ENCODE peak calls at places on chromosomes 6 and 20, in nine cellular contexts. One of them, this sample, is unnamed.
A peak's percentile ranks its signal among the peaks of the same experiment; 100 is the strongest.

GRCh38 chr20:37471741-37472235 is 49.3 kb upstream of the NNAT start:
- DNase-seq in WERI-Rb-1: no peak
- DNase-seq in cardiac septum: peak; percentile 46
- DNase-seq in HT1080: no peak
- DNase-seq in NCI-H1436 treated with DMSO at 0.1 percent for 48 hours: no peak
- DNase-seq in stimulated activated CD4-positive, alpha-beta T cell treated with anti-CD3 and anti-CD28 coated beads, Interleukin-12 subunit alpha, Interleukin-12 subunit beta, amount 100 ng/mL, for 24 hours: no peak
- DNase-seq in ELF-1: peak; percentile 40
- DNase-seq in brain microvascular endothelial cell: no peak
- DNase-seq in RPMI7951: no peak
- DNase-seq in this sample: peak; percentile 18

GRCh38 chr6:170113141-170113540 is 177.7 kb downstream of the DLL1 start:
- DNase-seq in WERI-Rb-1: no peak
- DNase-seq in cardiac septum: peak; percentile 20
- DNase-seq in HT1080: no peak
- DNase-seq in NCI-H1436 treated with DMSO at 0.1 percent for 48 hours: no peak
- DNase-seq in stimulated activated CD4-positive, alpha-beta T cell treated with anti-CD3 and anti-CD28 coated beads, Interleukin-12 subunit alpha, Interleukin-12 subunit beta, amount 100 ng/mL, for 24 hours: no peak
- DNase-seq in ELF-1: no peak
- DNase-seq in brain microvascular endothelial cell: no peak
- DNase-seq in RPMI7951: no peak
- DNase-seq in this sample: no peak

GRCh38 chr6:101626264-101626663 is 232.8 kb downstream of the GRIK2 start:
- DNase-seq in WERI-Rb-1: no peak
- DNase-seq in cardiac septum: no peak
- DNase-seq in HT1080: no peak
- DNase-seq in NCI-H1436 treated with DMSO at 0.1 percent for 48 hours: no peak
- DNase-seq in stimulated activated CD4-positive, alpha-beta T cell treated with anti-CD3 and anti-CD28 coated beads, Interleukin-12 subunit alpha, Interleukin-12 subunit beta, amount 100 ng/mL, for 24 hours: no peak
- DNase-seq in ELF-1: no peak
- DNase-seq in brain microvascular endothelial cell: no peak
- DNase-seq in RPMI7951: no peak
- DNase-seq in this sample: peak; percentile 40

GRCh38 chr20:58461899-58462298 is 53.3 kb downstream of the APCDD1L start:
- DNase-seq in WERI-Rb-1: no peak
- DNase-seq in cardiac septum: no peak
- DNase-seq in HT1080: peak; percentile 53
- DNase-seq in NCI-H1436 treated with DMSO at 0.1 percent for 48 hours: no peak
- DNase-seq in stimulated activated CD4-positive, alpha-beta T cell treated with anti-CD3 and anti-CD28 coated beads, Interleukin-12 subunit alpha, Interleukin-12 subunit beta, amount 100 ng/mL, for 24 hours: no peak
- DNase-seq in ELF-1: no peak
- DNase-seq in brain microvascular endothelial cell: peak; percentile 15
- DNase-seq in RPMI7951: no peak
- DNase-seq in this sample: no peak

GRCh38 chr6:43776799-43777776 is 7.1 kb downstream of the VEGFA start:
- DNase-seq in WERI-Rb-1: no peak
- DNase-seq in cardiac septum: no peak
- DNase-seq in HT1080: no peak
- DNase-seq in NCI-H1436 treated with DMSO at 0.1 percent for 48 hours: no peak
- DNase-seq in stimulated activated CD4-positive, alpha-beta T cell treated with anti-CD3 and anti-CD28 coated beads, Interleukin-12 subunit alpha, Interleukin-12 subunit beta, amount 100 ng/mL, for 24 hours: no peak
- DNase-seq in ELF-1: no peak
- DNase-seq in brain microvascular endothelial cell: no peak
- DNase-seq in RPMI7951: no peak
- DNase-seq in this sample: no peak

GRCh38 chr6:14804444-14805210 is 441.2 kb upstream of the JARID2 start:
- DNase-seq in WERI-Rb-1: no peak
- DNase-seq in cardiac septum: peak; percentile 84
- DNase-seq in HT1080: peak; percentile 38
- DNase-seq in NCI-H1436 treated with DMSO at 0.1 percent for 48 hours: no peak
- DNase-seq in stimulated activated CD4-positive, alpha-beta T cell treated with anti-CD3 and anti-CD28 coated beads, Interleukin-12 subunit alpha, Interleukin-12 subunit beta, amount 100 ng/mL, for 24 hours: no peak
- DNase-seq in ELF-1: no peak
- DNase-seq in brain microvascular endothelial cell: peak; percentile 89
- DNase-seq in RPMI7951: peak; percentile 94
- DNase-seq in this sample: peak; percentile 98

GRCh38 chr6:168050225-168050796 is 28.7 kb downstream of the FRMD1 start:
- DNase-seq in WERI-Rb-1: no peak
- DNase-seq in cardiac septum: no peak
- DNase-seq in HT1080: no peak
- DNase-seq in NCI-H1436 treated with DMSO at 0.1 percent for 48 hours: no peak
- DNase-seq in stimulated activated CD4-positive, alpha-beta T cell treated with anti-CD3 and anti-CD28 coated beads, Interleukin-12 subunit alpha, Interleukin-12 subunit beta, amount 100 ng/mL, for 24 hours: no peak
- DNase-seq in ELF-1: no peak
- DNase-seq in brain microvascular endothelial cell: no peak
- DNase-seq in RPMI7951: no peak
- DNase-seq in this sample: no peak

GRCh38 chr6:104064876-104065275 is 794.8 kb downstream of the HACE1 start:
- DNase-seq in WERI-Rb-1: no peak
- DNase-seq in cardiac septum: no peak
- DNase-seq in HT1080: peak; percentile 15
- DNase-seq in NCI-H1436 treated with DMSO at 0.1 percent for 48 hours: no peak
- DNase-seq in stimulated activated CD4-positive, alpha-beta T cell treated with anti-CD3 and anti-CD28 coated beads, Interleukin-12 subunit alpha, Interleukin-12 subunit beta, amount 100 ng/mL, for 24 hours: no peak
- DNase-seq in ELF-1: no peak
- DNase-seq in brain microvascular endothelial cell: no peak
- DNase-seq in RPMI7951: no peak
- DNase-seq in this sample: no peak

GRCh38 chr6:164528539-164528938 is 780.9 kb downstream of the C6orf118 start:
- DNase-seq in WERI-Rb-1: no peak
- DNase-seq in cardiac septum: no peak
- DNase-seq in HT1080: no peak
- DNase-seq in NCI-H1436 treated with DMSO at 0.1 percent for 48 hours: no peak
- DNase-seq in stimulated activated CD4-positive, alpha-beta T cell treated with anti-CD3 and anti-CD28 coated beads, Interleukin-12 subunit alpha, Interleukin-12 subunit beta, amount 100 ng/mL, for 24 hours: no peak
- DNase-seq in ELF-1: no peak
- DNase-seq in brain microvascular endothelial cell: no peak
- DNase-seq in RPMI7951: no peak
- DNase-seq in this sample: no peak

GRCh38 chr20:47453167-47453782 is 48.4 kb upstream of the NCOA3 start:
- DNase-seq in WERI-Rb-1: no peak
- DNase-seq in cardiac septum: no peak
- DNase-seq in HT1080: peak; percentile 96
- DNase-seq in NCI-H1436 treated with DMSO at 0.1 percent for 48 hours: no peak
- DNase-seq in stimulated activated CD4-positive, alpha-beta T cell treated with anti-CD3 and anti-CD28 coated beads, Interleukin-12 subunit alpha, Interleukin-12 subunit beta, amount 100 ng/mL, for 24 hours: peak; percentile 27
- DNase-seq in ELF-1: peak; percentile 91
- DNase-seq in brain microvascular endothelial cell: peak; percentile 90
- DNase-seq in RPMI7951: peak; percentile 100
- DNase-seq in this sample: peak; percentile 81

GRCh38 chr20:36093025-36093803 is 61.3 kb upstream of the EPB41L1 start:
- DNase-seq in WERI-Rb-1: peak; percentile 35
- DNase-seq in cardiac septum: no peak
- DNase-seq in HT1080: no peak
- DNase-seq in NCI-H1436 treated with DMSO at 0.1 percent for 48 hours: no peak
- DNase-seq in stimulated activated CD4-positive, alpha-beta T cell treated with anti-CD3 and anti-CD28 coated beads, Interleukin-12 subunit alpha, Interleukin-12 subunit beta, amount 100 ng/mL, for 24 hours: peak; percentile 17
- DNase-seq in ELF-1: no peak
- DNase-seq in brain microvascular endothelial cell: peak; percentile 41
- DNase-seq in RPMI7951: peak; percentile 53
- DNase-seq in this sample: no peak

GRCh38 chr6:108838101-108838717 is 10.0 kb upstream of the ARMC2 start:
- DNase-seq in WERI-Rb-1: peak; percentile 65
- DNase-seq in cardiac septum: no peak
- DNase-seq in HT1080: no peak
- DNase-seq in NCI-H1436 treated with DMSO at 0.1 percent for 48 hours: no peak
- DNase-seq in stimulated activated CD4-positive, alpha-beta T cell treated with anti-CD3 and anti-CD28 coated beads, Interleukin-12 subunit alpha, Interleukin-12 subunit beta, amount 100 ng/mL, for 24 hours: no peak
- DNase-seq in ELF-1: peak; percentile 87
- DNase-seq in brain microvascular endothelial cell: no peak
- DNase-seq in RPMI7951: no peak
- DNase-seq in this sample: peak; percentile 21

GRCh38 chr20:60137657-60138245 is 179.5 kb downstream of the CDH26 start:
- DNase-seq in WERI-Rb-1: peak; percentile 48
- DNase-seq in cardiac septum: no peak
- DNase-seq in HT1080: peak; percentile 39
- DNase-seq in NCI-H1436 treated with DMSO at 0.1 percent for 48 hours: peak; percentile 48
- DNase-seq in stimulated activated CD4-positive, alpha-beta T cell treated with anti-CD3 and anti-CD28 coated beads, Interleukin-12 subunit alpha, Interleukin-12 subunit beta, amount 100 ng/mL, for 24 hours: peak; percentile 29
- DNase-seq in ELF-1: peak; percentile 48
- DNase-seq in brain microvascular endothelial cell: peak; percentile 53
- DNase-seq in RPMI7951: peak; percentile 59
- DNase-seq in this sample: peak; percentile 76

GRCh38 chr6:26055670-26056582 is 31.3 kb upstream of the HFE start:
- DNase-seq in WERI-Rb-1: peak; percentile 96
- DNase-seq in cardiac septum: peak; percentile 96
- DNase-seq in HT1080: peak; percentile 95
- DNase-seq in NCI-H1436 treated with DMSO at 0.1 percent for 48 hours: no peak
- DNase-seq in stimulated activated CD4-positive, alpha-beta T cell treated with anti-CD3 and anti-CD28 coated beads, Interleukin-12 subunit alpha, Interleukin-12 subunit beta, amount 100 ng/mL, for 24 hours: peak; percentile 78
- DNase-seq in ELF-1: peak; percentile 94
- DNase-seq in brain microvascular endothelial cell: peak; percentile 82
- DNase-seq in RPMI7951: peak; percentile 95
- DNase-seq in this sample: peak; percentile 97

GRCh38 chr20:51354191-51354768 is 188.2 kb downstream of the NFATC2 start:
- DNase-seq in WERI-Rb-1: no peak
- DNase-seq in cardiac septum: no peak
- DNase-seq in HT1080: peak; percentile 59
- DNase-seq in NCI-H1436 treated with DMSO at 0.1 percent for 48 hours: no peak
- DNase-seq in stimulated activated CD4-positive, alpha-beta T cell treated with anti-CD3 and anti-CD28 coated beads, Interleukin-12 subunit alpha, Interleukin-12 subunit beta, amount 100 ng/mL, for 24 hours: no peak
- DNase-seq in ELF-1: no peak
- DNase-seq in brain microvascular endothelial cell: peak; percentile 88
- DNase-seq in RPMI7951: peak; percentile 60
- DNase-seq in this sample: no peak

GRCh38 chr6:88177961-88178464 is 11.9 kb upstream of the CNR1 start:
- DNase-seq in WERI-Rb-1: no peak
- DNase-seq in cardiac septum: no peak
- DNase-seq in HT1080: no peak
- DNase-seq in NCI-H1436 treated with DMSO at 0.1 percent for 48 hours: no peak
- DNase-seq in stimulated activated CD4-positive, alpha-beta T cell treated with anti-CD3 and anti-CD28 coated beads, Interleukin-12 subunit alpha, Interleukin-12 subunit beta, amount 100 ng/mL, for 24 hours: no peak
- DNase-seq in ELF-1: no peak
- DNase-seq in brain microvascular endothelial cell: peak; percentile 65
- DNase-seq in RPMI7951: peak; percentile 62
- DNase-seq in this sample: no peak

GRCh38 chr6:138073264-138073663 is 34.0 kb downstream of the PERP start:
- DNase-seq in WERI-Rb-1: no peak
- DNase-seq in cardiac septum: no peak
- DNase-seq in HT1080: no peak
- DNase-seq in NCI-H1436 treated with DMSO at 0.1 percent for 48 hours: no peak
- DNase-seq in stimulated activated CD4-positive, alpha-beta T cell treated with anti-CD3 and anti-CD28 coated beads, Interleukin-12 subunit alpha, Interleukin-12 subunit beta, amount 100 ng/mL, for 24 hours: no peak
- DNase-seq in ELF-1: no peak
- DNase-seq in brain microvascular endothelial cell: no peak
- DNase-seq in RPMI7951: no peak
- DNase-seq in this sample: no peak

GRCh38 chr6:70241031-70241430 is 61.9 kb downstream of the COL9A1 start:
- DNase-seq in WERI-Rb-1: no peak
- DNase-seq in cardiac septum: no peak
- DNase-seq in HT1080: no peak
- DNase-seq in NCI-H1436 treated with DMSO at 0.1 percent for 48 hours: no peak
- DNase-seq in stimulated activated CD4-positive, alpha-beta T cell treated with anti-CD3 and anti-CD28 coated beads, Interleukin-12 subunit alpha, Interleukin-12 subunit beta, amount 100 ng/mL, for 24 hours: no peak
- DNase-seq in ELF-1: no peak
- DNase-seq in brain microvascular endothelial cell: no peak
- DNase-seq in RPMI7951: no peak
- DNase-seq in this sample: no peak

GRCh38 chr20:35511814-35512420 is 17.5 kb downstream of the C20orf173 start:
- DNase-seq in WERI-Rb-1: peak; percentile 37
- DNase-seq in cardiac septum: no peak
- DNase-seq in HT1080: peak; percentile 37
- DNase-seq in NCI-H1436 treated with DMSO at 0.1 percent for 48 hours: no peak
- DNase-seq in stimulated activated CD4-positive, alpha-beta T cell treated with anti-CD3 and anti-CD28 coated beads, Interleukin-12 subunit alpha, Interleukin-12 subunit beta, amount 100 ng/mL, for 24 hours: no peak
- DNase-seq in ELF-1: peak; percentile 14
- DNase-seq in brain microvascular endothelial cell: peak; percentile 33
- DNase-seq in RPMI7951: peak; percentile 55
- DNase-seq in this sample: peak; percentile 74

GRCh38 chr20:45467861-45468260 is 1.7 kb upstream of the WFDC2 start:
- DNase-seq in WERI-Rb-1: no peak
- DNase-seq in cardiac septum: no peak
- DNase-seq in HT1080: no peak
- DNase-seq in NCI-H1436 treated with DMSO at 0.1 percent for 48 hours: no peak
- DNase-seq in stimulated activated CD4-positive, alpha-beta T cell treated with anti-CD3 and anti-CD28 coated beads, Interleukin-12 subunit alpha, Interleukin-12 subunit beta, amount 100 ng/mL, for 24 hours: no peak
- DNase-seq in ELF-1: no peak
- DNase-seq in brain microvascular endothelial cell: no peak
- DNase-seq in RPMI7951: no peak
- DNase-seq in this sample: no peak

GRCh38 chr20:12928358-12928754 is 80.4 kb upstream of the SPTLC3 start:
- DNase-seq in WERI-Rb-1: no peak
- DNase-seq in cardiac septum: no peak
- DNase-seq in HT1080: no peak
- DNase-seq in NCI-H1436 treated with DMSO at 0.1 percent for 48 hours: no peak
- DNase-seq in stimulated activated CD4-positive, alpha-beta T cell treated with anti-CD3 and anti-CD28 coated beads, Interleukin-12 subunit alpha, Interleukin-12 subunit beta, amount 100 ng/mL, for 24 hours: no peak
- DNase-seq in ELF-1: no peak
- DNase-seq in brain microvascular endothelial cell: no peak
- DNase-seq in RPMI7951: peak; percentile 28
- DNase-seq in this sample: no peak

GRCh38 chr20:4959582-4959981 is 41.7 kb downstream of the SLC23A2 start:
- DNase-seq in WERI-Rb-1: no peak
- DNase-seq in cardiac septum: no peak
- DNase-seq in HT1080: peak; percentile 28
- DNase-seq in NCI-H1436 treated with DMSO at 0.1 percent for 48 hours: no peak
- DNase-seq in stimulated activated CD4-positive, alpha-beta T cell treated with anti-CD3 and anti-CD28 coated beads, Interleukin-12 subunit alpha, Interleukin-12 subunit beta, amount 100 ng/mL, for 24 hours: no peak
- DNase-seq in ELF-1: no peak
- DNase-seq in brain microvascular endothelial cell: peak; percentile 40
- DNase-seq in RPMI7951: peak; percentile 87
- DNase-seq in this sample: no peak

GRCh38 chr6:31272431-31272830 is 539 bp upstream of the HLA-C start:
- DNase-seq in WERI-Rb-1: no peak
- DNase-seq in cardiac septum: no peak
- DNase-seq in HT1080: no peak
- DNase-seq in NCI-H1436 treated with DMSO at 0.1 percent for 48 hours: no peak
- DNase-seq in stimulated activated CD4-positive, alpha-beta T cell treated with anti-CD3 and anti-CD28 coated beads, Interleukin-12 subunit alpha, Interleukin-12 subunit beta, amount 100 ng/mL, for 24 hours: no peak
- DNase-seq in ELF-1: no peak
- DNase-seq in brain microvascular endothelial cell: no peak
- DNase-seq in RPMI7951: peak; percentile 9
- DNase-seq in this sample: no peak

GRCh38 chr20:32482251-32483220 is 102.6 kb downstream of the NOL4L start:
- DNase-seq in WERI-Rb-1: peak; percentile 61
- DNase-seq in cardiac septum: peak; percentile 87
- DNase-seq in HT1080: peak; percentile 34
- DNase-seq in NCI-H1436 treated with DMSO at 0.1 percent for 48 hours: no peak
- DNase-seq in stimulated activated CD4-positive, alpha-beta T cell treated with anti-CD3 and anti-CD28 coated beads, Interleukin-12 subunit alpha, Interleukin-12 subunit beta, amount 100 ng/mL, for 24 hours: peak; percentile 18
- DNase-seq in ELF-1: peak; percentile 77
- DNase-seq in brain microvascular endothelial cell: no peak
- DNase-seq in RPMI7951: peak; percentile 31
- DNase-seq in this sample: no peak

GRCh38 chr6:52881662-52881995 is 27.9 kb downstream of the GSTA3 start:
- DNase-seq in WERI-Rb-1: no peak
- DNase-seq in cardiac septum: no peak
- DNase-seq in HT1080: no peak
- DNase-seq in NCI-H1436 treated with DMSO at 0.1 percent for 48 hours: no peak
- DNase-seq in stimulated activated CD4-positive, alpha-beta T cell treated with anti-CD3 and anti-CD28 coated beads, Interleukin-12 subunit alpha, Interleukin-12 subunit beta, amount 100 ng/mL, for 24 hours: no peak
- DNase-seq in ELF-1: no peak
- DNase-seq in brain microvascular endothelial cell: no peak
- DNase-seq in RPMI7951: no peak
- DNase-seq in this sample: no peak

GRCh38 chr6:113375950-113376846 is 480.9 kb upstream of the MARCKS start:
- DNase-seq in WERI-Rb-1: no peak
- DNase-seq in cardiac septum: no peak
- DNase-seq in HT1080: peak; percentile 51
- DNase-seq in NCI-H1436 treated with DMSO at 0.1 percent for 48 hours: no peak
- DNase-seq in stimulated activated CD4-positive, alpha-beta T cell treated with anti-CD3 and anti-CD28 coated beads, Interleukin-12 subunit alpha, Interleukin-12 subunit beta, amount 100 ng/mL, for 24 hours: no peak
- DNase-seq in ELF-1: no peak
- DNase-seq in brain microvascular endothelial cell: peak; percentile 72
- DNase-seq in RPMI7951: peak; percentile 69
- DNase-seq in this sample: no peak

GRCh38 chr20:36483919-36484808 is 57.2 kb upstream of the MYL9 start:
- DNase-seq in WERI-Rb-1: no peak
- DNase-seq in cardiac septum: no peak
- DNase-seq in HT1080: peak; percentile 59
- DNase-seq in NCI-H1436 treated with DMSO at 0.1 percent for 48 hours: no peak
- DNase-seq in stimulated activated CD4-positive, alpha-beta T cell treated with anti-CD3 and anti-CD28 coated beads, Interleukin-12 subunit alpha, Interleukin-12 subunit beta, amount 100 ng/mL, for 24 hours: no peak
- DNase-seq in ELF-1: peak; percentile 78
- DNase-seq in brain microvascular endothelial cell: no peak
- DNase-seq in RPMI7951: peak; percentile 86
- DNase-seq in this sample: peak; percentile 35

GRCh38 chr6:41163419-41163717 is 452 bp upstream of the TREM2 start:
- DNase-seq in WERI-Rb-1: no peak
- DNase-seq in cardiac septum: no peak
- DNase-seq in HT1080: no peak
- DNase-seq in NCI-H1436 treated with DMSO at 0.1 percent for 48 hours: no peak
- DNase-seq in stimulated activated CD4-positive, alpha-beta T cell treated with anti-CD3 and anti-CD28 coated beads, Interleukin-12 subunit alpha, Interleukin-12 subunit beta, amount 100 ng/mL, for 24 hours: no peak
- DNase-seq in ELF-1: no peak
- DNase-seq in brain microvascular endothelial cell: no peak
- DNase-seq in RPMI7951: no peak
- DNase-seq in this sample: no peak

GRCh38 chr20:38764563-38765355 is 16.5 kb downstream of the ACTR5 start:
- DNase-seq in WERI-Rb-1: no peak
- DNase-seq in cardiac septum: no peak
- DNase-seq in HT1080: peak; percentile 87
- DNase-seq in NCI-H1436 treated with DMSO at 0.1 percent for 48 hours: no peak
- DNase-seq in stimulated activated CD4-positive, alpha-beta T cell treated with anti-CD3 and anti-CD28 coated beads, Interleukin-12 subunit alpha, Interleukin-12 subunit beta, amount 100 ng/mL, for 24 hours: peak; percentile 41
- DNase-seq in ELF-1: no peak
- DNase-seq in brain microvascular endothelial cell: peak; percentile 85
- DNase-seq in RPMI7951: peak; percentile 90
- DNase-seq in this sample: peak; percentile 29

GRCh38 chr6:157381631-157382621 is 936 bp downstream of the ZDHHC14 start:
- DNase-seq in WERI-Rb-1: peak; percentile 56
- DNase-seq in cardiac septum: peak; percentile 83
- DNase-seq in HT1080: peak; percentile 50
- DNase-seq in NCI-H1436 treated with DMSO at 0.1 percent for 48 hours: no peak
- DNase-seq in stimulated activated CD4-positive, alpha-beta T cell treated with anti-CD3 and anti-CD28 coated beads, Interleukin-12 subunit alpha, Interleukin-12 subunit beta, amount 100 ng/mL, for 24 hours: peak; percentile 47
- DNase-seq in ELF-1: no peak
- DNase-seq in brain microvascular endothelial cell: peak; percentile 40
- DNase-seq in RPMI7951: peak; percentile 47
- DNase-seq in this sample: peak; percentile 27

GRCh38 chr20:56348306-56348695 is 10.5 kb upstream of the FAM210B start:
- DNase-seq in WERI-Rb-1: no peak
- DNase-seq in cardiac septum: no peak
- DNase-seq in HT1080: no peak
- DNase-seq in NCI-H1436 treated with DMSO at 0.1 percent for 48 hours: no peak
- DNase-seq in stimulated activated CD4-positive, alpha-beta T cell treated with anti-CD3 and anti-CD28 coated beads, Interleukin-12 subunit alpha, Interleukin-12 subunit beta, amount 100 ng/mL, for 24 hours: no peak
- DNase-seq in ELF-1: no peak
- DNase-seq in brain microvascular endothelial cell: no peak
- DNase-seq in RPMI7951: no peak
- DNase-seq in this sample: peak; percentile 52

This sample was measured in SK-MEL-5.